ENCODE peak calls at places on chromosomes 6 and 20, in four cellular contexts. C is suprapubic skin, K is IMR-90, N is esophagus muscularis mucosa. E is an unnamed sample.

GRCh38 chr6:53984163-53984562 is 127.1 kb upstream of the MLIP start:
- DNase-seq in C (no peak), K (peak; percentile 94), N (no peak), E (no peak)

GRCh38 chr20:35196313-35196712 is 24.4 kb downstream of the PROCR start:
- DNase-seq in C (no peak), K (no peak), N (no peak), E (no peak)

GRCh38 chr6:118873239-118873638 is 20.7 kb upstream of the ASF1A start:
- DNase-seq in C (no peak), K (no peak), N (no peak), E (no peak)

GRCh38 chr6:100622907-100623692 is 158.4 kb upstream of the SIM1 start:
- DNase-seq in C (no peak), K (peak; percentile 76), N (no peak), E (no peak)

GRCh38 chr6:6614965-6615304 is 26.4 kb downstream of the LY86 start:
- DNase-seq in C (no peak), K (no peak), N (no peak), E (no peak)

GRCh38 chr6:41732601-41733348 is 2.6 kb downstream of the TFEB start:
- DNase-seq in C (no peak), K (no peak), N (no peak), E (no peak)

GRCh38 chr20:47857994-47858557 is 72.8 kb upstream of the SULF2 start:
- DNase-seq in C (no peak), K (no peak), N (no peak), E (no peak)

GRCh38 chr6:46204880-46205650 is 34.3 kb upstream of the ENPP5 start:
- DNase-seq in C (no peak), K (no peak), N (peak; percentile 86), E (no peak)

GRCh38 chr6:16236648-16237199 is 1.7 kb upstream of the GMPR start:
- DNase-seq in C (no peak), K (peak; percentile 76), N (no peak), E (peak; percentile 47)
- TF ChIP-seq POLR2A in C (no peak), K (no peak), N (no peak), E (no peak)

GRCh38 chr20:64177787-64178186 is 13.5 kb downstream of the MYT1 start:
- DNase-seq in C (no peak), K (no peak), N (no peak), E (no peak)
- H3K27me3 ChIP-seq in C (peaks cover 32% of the 10 kb centered on the region), K (peaks cover 27% of the 10 kb centered on the region), N (no peaks in the 10 kb centered on the region), E (no peaks in the 10 kb centered on the region)

DNA sequence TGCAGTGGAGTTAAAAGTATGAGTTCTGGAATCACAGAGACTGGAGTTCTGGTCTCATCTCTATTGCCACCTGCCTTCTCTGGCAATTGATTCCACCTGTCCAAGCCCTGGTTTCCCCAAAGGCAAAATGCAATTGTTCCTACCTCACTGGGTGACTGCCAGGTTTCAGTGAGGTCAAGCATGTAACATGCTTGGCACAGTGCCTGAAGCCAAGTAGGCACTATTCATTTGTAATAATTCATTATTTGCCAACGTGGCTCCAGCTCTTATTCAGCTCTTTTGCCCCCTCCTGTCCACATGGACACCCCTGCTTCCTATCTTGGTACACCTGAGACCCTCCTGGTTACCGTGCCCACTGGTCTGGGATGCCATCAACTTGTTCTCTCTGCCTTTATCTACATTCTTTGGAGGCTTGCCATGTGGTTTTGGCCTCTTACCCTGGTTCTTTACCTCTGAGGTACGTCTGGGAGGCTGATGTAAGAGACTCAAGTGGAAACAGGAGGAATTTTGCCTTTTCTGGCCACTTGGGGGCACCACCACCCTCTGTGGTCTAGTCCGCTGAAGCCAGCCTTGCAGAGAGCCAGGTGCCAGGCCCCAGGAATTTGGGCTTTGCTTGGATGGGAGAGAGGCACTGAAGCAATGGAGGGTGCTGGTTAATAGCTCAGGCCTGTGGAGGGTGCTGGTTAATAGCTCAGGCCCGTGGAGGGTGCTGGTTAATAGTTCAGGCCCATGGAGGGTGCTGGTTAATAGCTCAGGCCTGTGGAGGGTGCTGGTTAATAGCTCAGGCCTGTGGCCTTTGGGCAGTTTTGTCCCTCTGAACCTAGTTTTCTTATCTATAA is 1.7 kb downstream of the KCNK15 start:
- DNase-seq in C (peak; percentile 84), K (peak; percentile 53), N (peak; percentile 96), E (peak; percentile 85)
- H3K4me3 ChIP-seq in C (no peak overlapping the region), K (no peak overlapping the region), N (peak overlapping the region; percentile 74), E (no peak overlapping the region)

GRCh38 chr6:130020892-130021483 is 2.6 kb downstream of the L3MBTL3 start:
- DNase-seq in C (peak; percentile 89), K (peak; percentile 95), N (peak; percentile 93), E (peak; percentile 72)

GRCh38 chr6:130020106-130020851 is 1.9 kb downstream of the L3MBTL3 start:
- DNase-seq in C (peak; percentile 63), K (no peak), N (no peak), E (peak; percentile 51)

GRCh38 chr6:130019796-130020105 is 1.4 kb downstream of the L3MBTL3 start:
- DNase-seq in C (no peak), K (no peak), N (no peak), E (no peak)

GRCh38 chr6:130018830-130019795 is 732 bp downstream of the L3MBTL3 start:
- DNase-seq in C (peak; percentile 66), K (peak; percentile 37), N (no peak), E (no peak)

DNA sequence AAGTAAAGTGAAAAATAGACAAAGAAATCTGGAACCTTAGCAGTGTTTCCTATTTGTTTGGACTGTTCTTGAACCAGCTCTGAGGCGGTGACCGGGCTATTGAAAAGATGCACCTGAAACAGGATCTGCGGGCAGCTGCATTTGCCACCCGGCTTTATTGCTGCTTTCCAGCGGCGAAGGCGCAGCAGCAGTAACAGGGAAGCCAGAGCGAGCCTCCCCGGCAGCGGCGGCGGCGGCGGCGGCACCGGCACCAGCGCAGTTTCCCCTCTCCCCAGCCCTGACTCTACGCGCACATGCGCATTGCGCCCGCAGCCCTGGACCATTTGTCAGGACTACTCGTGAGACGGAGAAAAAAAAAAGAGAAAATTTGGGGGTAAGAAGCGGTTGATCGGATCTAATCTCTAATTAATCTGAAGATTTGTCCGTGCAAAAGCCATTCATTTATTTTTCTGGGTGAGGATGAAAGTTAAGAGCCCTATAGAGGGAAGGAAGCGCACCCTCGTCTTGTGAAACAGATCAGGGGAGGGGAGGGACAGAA is at the start of gene L3MBTL3:
- DNase-seq in C (peak; percentile 92), K (peak; percentile 83), N (peak; percentile 94), E (peak; percentile 79)
- TF ChIP-seq POLR2A in C (no peak), K (no peak), N (no peak), E (no peak)

GRCh38 chr20:57287901-57288300 is 21.5 kb upstream of the BMP7 start:
- DNase-seq in C (no peak), K (no peak), N (no peak), E (no peak)

GRCh38 chr20:57288676-57289075 is 22.2 kb upstream of the BMP7 start:
- DNase-seq in C (no peak), K (no peak), N (no peak), E (no peak)

GRCh38 chr20:57291003-57291402 is 24.6 kb upstream of the BMP7 start:
- DNase-seq in C (no peak), K (no peak), N (no peak), E (no peak)

GRCh38 chr20:57290178-57290484 is 23.7 kb upstream of the BMP7 start:
- DNase-seq in C (no peak), K (no peak), N (no peak), E (no peak)

GRCh38 chr20:57289401-57290177 is 23.1 kb upstream of the BMP7 start:
- DNase-seq in C (no peak), K (peak; percentile 9), N (no peak), E (no peak)
- H3K27me3 ChIP-seq in C (peaks cover 38% of the 10 kb centered on the region), K (peaks cover 17% of the 10 kb centered on the region), N (no peaks in the 10 kb centered on the region), E (no peaks in the 10 kb centered on the region)

DNA sequence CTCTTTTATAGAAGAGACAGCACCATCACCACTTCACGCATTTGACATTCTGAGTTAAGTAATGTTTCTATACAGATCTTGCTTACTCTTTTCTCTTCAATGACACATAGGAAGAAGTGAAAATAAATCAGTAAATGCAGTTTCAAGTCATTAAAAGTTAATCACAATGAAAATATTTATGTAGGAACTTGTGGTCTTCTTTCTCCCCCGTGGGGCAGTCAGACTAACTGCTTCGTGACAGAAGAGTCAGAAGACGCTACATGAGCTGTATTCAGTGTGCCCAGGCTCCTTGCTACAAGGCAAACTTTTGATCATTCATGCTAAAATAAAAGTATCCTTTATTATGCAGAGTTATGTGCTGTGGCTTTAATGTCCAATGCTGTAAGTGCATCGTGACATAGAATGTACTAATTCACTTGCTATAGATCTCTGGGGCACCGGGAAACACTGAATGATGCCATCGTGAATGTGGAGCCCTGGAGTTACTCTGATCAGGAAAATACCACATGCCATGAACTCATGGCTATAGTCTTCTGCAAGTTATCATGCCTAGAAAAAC is 117.8 kb upstream of the TRAF3IP2 start:
- DNase-seq in C (no peak), K (no peak), N (no peak), E (no peak)
- H3K4me3 ChIP-seq in C (no peak overlapping the region), K (no peak overlapping the region), N (no peak overlapping the region), E (no peak overlapping the region)

GRCh38 chr6:82245376-82245775 is 2.2 kb downstream of the IBTK start:
- DNase-seq in C (no peak), K (no peak), N (no peak), E (no peak)

GRCh38 chr6:82247634-82248232 is at the start of gene IBTK:
- DNase-seq in C (peak; percentile 96), K (peak; percentile 88), N (peak; percentile 99), E (peak; percentile 96)

GRCh38 chr6:82246370-82246769 is 1.2 kb downstream of the IBTK start:
- DNase-seq in C (no peak), K (no peak), N (no peak), E (no peak)

GRCh38 chr6:82248233-82248735 is 740 bp upstream of the IBTK start:
- DNase-seq in C (no peak), K (peak; percentile 65), N (no peak), E (no peak)

DNA sequence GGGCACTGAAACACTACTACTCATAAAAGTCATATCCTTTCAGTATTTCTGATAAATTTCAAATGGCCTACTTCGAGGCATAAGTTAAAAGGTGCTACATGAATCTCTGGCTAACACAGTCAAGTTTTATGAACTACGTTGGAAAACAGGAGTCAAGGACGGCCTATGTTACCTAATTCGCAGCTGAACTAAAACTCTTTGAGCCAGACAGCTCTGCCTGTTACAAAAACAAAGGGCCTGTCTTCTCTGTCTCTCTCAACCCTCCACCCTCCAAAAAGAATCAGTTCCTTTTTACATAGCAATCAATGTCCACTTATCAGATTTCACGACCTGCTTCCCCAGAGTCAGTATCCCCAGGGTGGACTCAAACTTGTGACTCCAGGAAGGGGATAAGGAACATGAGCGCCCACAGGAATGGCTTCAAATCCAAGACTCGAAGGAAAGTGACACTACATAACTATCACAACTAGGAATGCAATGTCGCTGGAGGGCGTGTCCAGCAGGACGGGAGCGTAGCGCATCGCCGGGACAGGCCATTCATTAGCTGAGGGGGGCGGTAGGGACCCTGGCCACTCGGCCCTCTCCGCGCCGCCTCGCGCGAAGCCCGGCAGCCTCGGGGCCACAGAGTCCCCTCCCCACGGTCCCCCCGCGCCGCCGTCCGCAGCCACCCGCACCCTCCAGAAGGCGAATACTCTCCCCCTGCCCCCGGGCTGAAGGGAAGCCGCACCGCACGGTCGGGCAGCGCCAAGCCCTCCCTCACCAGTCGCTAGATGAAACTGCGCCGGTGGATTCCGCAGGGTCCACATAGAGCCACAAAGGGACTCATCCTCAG is 526 bp downstream of the IBTK start:
- DNase-seq in C (no peak), K (peak; percentile 30), N (peak; percentile 94), E (peak; percentile 60)
- TF ChIP-seq POLR2A in C (no peak), K (no peak), N (no peak), E (no peak)

GRCh38 chr20:49490689-49491088 is 8.2 kb upstream of the KCNB1 start:
- DNase-seq in C (no peak), K (no peak), N (no peak), E (no peak)
- H3K27me3 ChIP-seq in C (peaks cover 39% of the 10 kb centered on the region), K (peaks cover 29% of the 10 kb centered on the region), N (no peaks in the 10 kb centered on the region), E (no peaks in the 10 kb centered on the region)

E was measured in breast epithelium.